ENCODE peak calls at places on chromosome 12, in four cellular contexts. F, R, J and X are unnamed samples.
A peak's percentile ranks its signal among the peaks of the same experiment; 100 is the strongest.

GRCh38 chr12:133106253-133106652 is 23.8 kb downstream of the ZNF891 start:
- DNase-seq in F (no peak), R (peak; percentile 5), J (no peak), X (no peak)

GRCh38 chr12:45427042-45427441 is 211.1 kb downstream of the ANO6 start:
- DNase-seq in F (no peak), R (no peak), J (no peak), X (no peak)

GRCh38 chr12:131929530-131930456 is 717 bp downstream of the PUS1 start:
- DNase-seq in F (no peak), R (peak; percentile 77), J (no peak), X (peak; percentile 50)

GRCh38 chr12:69896653-69897381 is 71.8 kb downstream of the MYRFL start:
- DNase-seq in F (no peak), R (no peak), J (peak; percentile 89), X (no peak)

GRCh38 chr12:47903927-47904646 is 707 bp downstream of the VDR start:
- DNase-seq in F (no peak), R (peak; percentile 64), J (no peak), X (peak; percentile 38)

GRCh38 chr12:12837025-12837872 is 24.1 kb downstream of the DDX47 start:
- DNase-seq in F (peak; percentile 37), R (peak; percentile 44), J (no peak), X (peak; percentile 81)

GRCh38 chr12:63400746-63401145 is 249.7 kb upstream of the AVPR1A start:
- DNase-seq in F (peak; percentile 45), R (no peak), J (no peak), X (no peak)

GRCh38 chr12:125841332-125841731 is 776.1 kb downstream of the AACS start:
- DNase-seq in F (no peak), R (no peak), J (no peak), X (no peak)

GRCh38 chr12:45674583-45674982 is 54.9 kb upstream of the ARID2 start:
- DNase-seq in F (no peak), R (no peak), J (no peak), X (peak; percentile 37)

GRCh38 chr12:2691001-2691339 is 103.8 kb upstream of the FKBP4 start:
- DNase-seq in F (no peak), R (no peak), J (no peak), X (peak; percentile 14)

GRCh38 chr12:107130830-107131760 is 37.7 kb upstream of the CRY1 start:
- DNase-seq in F (no peak), R (no peak), J (no peak), X (no peak)

GRCh38 chr12:124581299-124581698 is 13.9 kb upstream of the NCOR2 start:
- DNase-seq in F (no peak), R (no peak), J (no peak), X (no peak)

GRCh38 chr12:46221255-46222128 is 47.4 kb downstream of the SLC38A1 start:
- DNase-seq in F (no peak), R (peak; percentile 21), J (no peak), X (no peak)

GRCh38 chr12:57522887-57523705 is 472 bp downstream of the MBD6 start:
- DNase-seq in F (no peak), R (peak; percentile 84), J (no peak), X (no peak)

GRCh38 chr12:122687091-122687490 is 16.1 kb downstream of the HCAR2 start:
- DNase-seq in F (no peak), R (no peak), J (no peak), X (no peak)

GRCh38 chr12:122684297-122684696 is 18.9 kb downstream of the HCAR2 start:
- DNase-seq in F (no peak), R (no peak), J (no peak), X (no peak)

GRCh38 chr12:122686538-122686937 is 16.6 kb downstream of the HCAR2 start:
- DNase-seq in F (no peak), R (no peak), J (no peak), X (no peak)

GRCh38 chr12:122681814-122682213 is 21.3 kb downstream of the HCAR2 start:
- DNase-seq in F (no peak), R (no peak), J (no peak), X (no peak)
- TF ChIP-seq PHF8 in F (no peak), R (no peak), J (no peak), X (no peak)

GRCh38 chr12:71663561-71664410 is at the start of the genes THAP2 and ZFC3H1:
- DNase-seq in F (peak; percentile 99), R (peak; percentile 99), J (peak; percentile 79), X (peak; percentile 99)

GRCh38 chr12:71662861-71663560 is 637 bp downstream of the ZFC3H1 start:
- DNase-seq in F (peak; percentile 22), R (peak; percentile 75), J (no peak), X (peak; percentile 58)

GRCh38 chr12:71665109-71665476 is 992 bp downstream of the THAP2 start:
- DNase-seq in F (peak; percentile 40), R (no peak), J (no peak), X (no peak)

GRCh38 chr12:71664411-71665108 is 459 bp downstream of the THAP2 start:
- DNase-seq in F (no peak), R (no peak), J (no peak), X (peak; percentile 10)

DNA sequence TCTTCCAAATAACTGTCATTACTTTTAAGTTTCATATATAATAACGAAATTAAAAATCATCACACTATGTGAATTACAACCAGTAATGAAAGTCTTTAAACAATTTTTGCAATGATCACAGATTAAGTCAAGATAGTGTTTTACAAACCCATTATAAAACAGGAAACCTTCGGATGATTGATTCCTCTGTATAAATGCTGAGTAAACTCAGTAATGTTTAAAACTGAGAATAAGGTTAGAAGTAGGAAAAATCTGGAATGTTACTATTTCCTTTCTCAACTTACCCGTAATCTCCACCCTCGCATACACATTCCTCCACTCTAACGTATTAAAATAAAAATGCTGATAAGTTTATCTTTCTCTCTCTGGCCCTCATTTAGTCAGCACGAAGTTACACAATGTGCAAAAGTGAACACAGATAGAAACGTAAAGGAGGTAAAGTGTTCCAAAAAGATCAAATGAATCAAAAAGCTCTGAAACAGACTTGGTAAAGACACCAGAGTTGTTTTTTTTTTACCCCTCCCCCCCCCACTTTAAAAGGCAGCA is 1.6 kb downstream of the ZFC3H1 start:
- DNase-seq in F (no peak), R (no peak), J (no peak), X (no peak)
- TF ChIP-seq PHF8 in F (no peak), R (no peak), J (no peak), X (no peak)

GRCh38 chr12:86134571-86134970 is 121.6 kb downstream of the MGAT4C start:
- DNase-seq in F (no peak), R (no peak), J (no peak), X (peak; percentile 4)
- TF ChIP-seq PHF8 in F (no peak), R (no peak), J (no peak), X (no peak)

DNA sequence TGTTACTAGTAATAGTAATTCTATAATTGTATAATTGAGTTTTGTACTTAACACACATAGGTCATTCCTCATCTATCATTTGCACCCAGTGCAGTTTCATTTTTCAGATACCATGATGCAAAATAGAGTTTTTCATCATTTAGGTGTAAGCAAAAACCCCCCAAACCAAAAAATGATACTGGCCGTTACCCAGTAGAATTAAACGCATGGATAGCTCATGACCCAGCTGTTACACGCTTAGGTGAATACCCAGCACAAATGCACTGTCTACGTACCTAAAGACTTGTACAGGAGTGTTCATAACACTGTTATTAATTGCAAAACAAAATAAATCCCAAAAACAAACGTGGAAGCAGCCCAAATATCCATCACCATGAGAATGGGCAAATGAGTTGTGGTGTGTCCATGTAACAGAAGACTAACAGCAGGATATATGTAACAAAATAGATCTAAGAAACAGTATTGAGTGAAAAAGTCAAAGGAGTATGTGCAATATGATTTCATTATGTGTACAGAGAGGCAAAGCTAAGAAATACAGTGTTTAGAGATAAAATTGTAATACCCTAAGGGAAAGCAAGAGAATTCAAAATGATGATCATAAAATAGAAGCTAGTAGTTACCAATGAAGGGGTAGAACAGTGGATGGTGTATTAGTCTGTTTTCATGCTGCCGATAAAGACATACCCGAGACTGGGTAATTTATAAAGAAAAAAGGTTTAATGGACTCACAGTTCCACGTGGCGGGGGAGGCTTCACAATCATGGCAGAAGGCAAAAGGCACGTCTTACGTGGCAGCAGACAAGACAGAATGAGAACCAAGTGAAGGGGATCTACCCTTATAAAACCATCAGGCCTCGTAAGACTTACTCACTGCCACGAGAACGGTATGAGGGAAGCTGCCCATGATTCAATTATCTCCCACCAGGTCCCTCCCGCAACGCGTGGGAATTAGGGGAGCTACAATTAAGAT is 49.8 kb downstream of the EID3 start:
- DNase-seq in F (no peak), R (no peak), J (no peak), X (no peak)
- TF ChIP-seq PHF8 in F (no peak), R (no peak), J (no peak), X (no peak)

GRCh38 chr12:105738036-105738435 is 400.7 kb downstream of the NUAK1 start:
- DNase-seq in F (no peak), R (no peak), J (no peak), X (no peak)
- TF ChIP-seq PHF8 in F (no peak), R (no peak), J (no peak), X (no peak)

DNA sequence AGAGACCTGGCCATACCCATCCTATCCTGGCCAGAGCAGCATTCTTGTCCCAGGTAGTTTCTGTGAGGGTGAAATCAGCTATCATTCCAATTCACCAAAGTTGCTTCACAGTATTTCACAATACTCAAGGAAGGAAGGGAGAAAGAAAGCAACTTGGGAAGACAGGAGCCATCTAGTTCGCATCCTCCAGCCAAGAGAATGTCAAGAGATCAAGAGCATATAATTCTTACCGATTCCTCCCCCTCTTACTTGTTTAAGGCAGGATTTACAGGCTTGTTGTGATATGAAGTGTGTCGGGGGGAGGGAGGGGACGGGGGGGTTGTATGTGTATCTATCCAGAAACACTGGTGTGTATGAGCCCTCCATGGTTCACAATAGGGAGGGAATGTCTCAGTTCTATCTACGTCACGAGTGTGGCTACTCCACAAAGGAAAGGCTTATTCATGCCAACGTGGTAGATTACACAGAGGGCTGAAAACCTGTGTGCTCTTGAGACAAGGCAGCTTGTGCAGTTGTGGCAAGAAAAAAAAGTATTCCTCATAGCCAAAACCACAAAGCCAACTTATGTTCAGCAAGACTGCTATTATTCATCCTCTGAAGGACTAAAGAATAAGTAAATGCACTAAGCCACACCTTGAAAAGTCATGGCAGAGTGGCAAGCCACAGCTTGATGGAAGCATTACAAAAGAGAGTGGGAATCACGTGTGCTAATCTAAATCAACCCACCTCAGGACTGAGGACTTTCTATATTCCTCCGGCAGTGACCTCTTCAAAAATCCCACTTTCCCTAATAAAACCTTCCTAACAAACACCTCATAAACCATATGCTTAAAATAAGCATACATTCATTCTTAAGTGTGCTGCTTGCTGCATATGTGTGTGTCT is 35.0 kb downstream of the CORO1C start:
- DNase-seq in F (no peak), R (peak; percentile 73), J (no peak), X (no peak)
- TF ChIP-seq PHF8 in F (no peak), R (no peak), J (no peak), X (no peak)

GRCh38 chr12:49094104-49094948 is at the start of gene DHH:
- DNase-seq in F (no peak), R (peak; percentile 80), J (no peak), X (no peak)
- TF ChIP-seq PHF8 in F (no peak), R (peak; percentile 34), J (no peak), X (no peak)